ENCODE peak calls at places on chromosomes 11 and 22, in seven cellular contexts. V, M, G, F, P, I and D are unnamed samples.

GRCh38 chr11:41498726-41499125 is 39.3 kb upstream of the LRRC4C start:
- DNase-seq in V (no peak), M (no peak), G (no peak), F (no peak), P (no peak), I (no peak), D (no peak)

GRCh38 chr22:38257170-38257569 is 15.6 kb downstream of the TMEM184B start:
- DNase-seq in V (peak; percentile 75), M (peak; percentile 81), G (no peak), F (no peak), P (no peak), I (no peak), D (no peak)

GRCh38 chr22:44277404-44278135 is 35.2 kb downstream of the SHISAL1 start:
- DNase-seq in V (no peak), M (no peak), G (no peak), F (no peak), P (no peak), I (no peak), D (no peak)

GRCh38 chr11:3840289-3840869 is 380 bp downstream of the RHOG start:
- DNase-seq in V (no peak), M (no peak), G (peak; percentile 63), F (peak; percentile 81), P (no peak), I (peak; percentile 27), D (no peak)

GRCh38 chr11:122242731-122243130 is 126.7 kb upstream of the BLID start:
- DNase-seq in V (no peak), M (no peak), G (no peak), F (no peak), P (no peak), I (no peak), D (no peak)

GRCh38 chr11:92826136-92826535 is 143.3 kb upstream of the MTNR1B start:
- DNase-seq in V (peak; percentile 1), M (peak; percentile 64), G (no peak), F (no peak), P (no peak), I (no peak), D (no peak)

GRCh38 chr11:125146232-125146631 is 18.3 kb upstream of the PKNOX2 start:
- DNase-seq in V (no peak), M (no peak), G (no peak), F (no peak), P (peak; percentile 75), I (no peak), D (no peak)

GRCh38 chr11:17400048-17400775 is 11.8 kb upstream of the KCNJ11 start:
- DNase-seq in V (no peak), M (no peak), G (no peak), F (no peak), P (no peak), I (no peak), D (no peak)

GRCh38 chr22:26669060-26669481 is 11.7 kb downstream of the MIAT start:
- DNase-seq in V (peak; percentile 84), M (peak; percentile 63), G (no peak), F (peak; percentile 79), P (peak; percentile 76), I (no peak), D (peak; percentile 84)

GRCh38 chr11:117519590-117519989 is 191.9 kb downstream of the CEP164 start:
- DNase-seq in V (no peak), M (no peak), G (no peak), F (no peak), P (no peak), I (peak; percentile 79), D (no peak)

GRCh38 chr11:75577198-75577597 is 15.1 kb downstream of the SERPINH1 start:
- DNase-seq in V (peak; percentile 40), M (peak; percentile 38), G (no peak), F (peak; percentile 88), P (peak; percentile 56), I (no peak), D (peak; percentile 65)

GRCh38 chr11:116930177-116930576 is 92.8 kb upstream of the APOA1 start:
- DNase-seq in V (peak; percentile 49), M (peak; percentile 40), G (no peak), F (no peak), P (no peak), I (no peak), D (peak; percentile 33)

GRCh38 chr11:12251651-12252560 is 125.5 kb upstream of the PARVA start:
- DNase-seq in V (no peak), M (no peak), G (no peak), F (no peak), P (no peak), I (no peak), D (no peak)

GRCh38 chr11:2789331-2789730 is 89.5 kb upstream of the KCNQ1OT1 start:
- DNase-seq in V (no peak), M (no peak), G (no peak), F (peak; percentile 42), P (no peak), I (no peak), D (no peak)

GRCh38 chr22:43431821-43432554 is 20.2 kb downstream of the MPPED1 start:
- DNase-seq in V (no peak), M (no peak), G (no peak), F (no peak), P (no peak), I (no peak), D (no peak)

GRCh38 chr11:97140885-97141494 is 751.2 kb downstream of the JRKL start:
- DNase-seq in V (peak; percentile 40), M (no peak), G (peak; percentile 17), F (no peak), P (no peak), I (no peak), D (peak; percentile 58)

GRCh38 chr11:134558916-134559616 is 147.0 kb upstream of the B3GAT1 start:
- DNase-seq in V (no peak), M (no peak), G (no peak), F (peak; percentile 42), P (no peak), I (no peak), D (no peak)

GRCh38 chr22:45686004-45686403 is 14.4 kb downstream of the ATXN10 start:
- DNase-seq in V (peak; percentile 54), M (peak; percentile 78), G (no peak), F (no peak), P (no peak), I (no peak), D (no peak)

GRCh38 chr11:69799097-69799496 is 20.1 kb downstream of the FGF3 start:
- DNase-seq in V (no peak), M (no peak), G (no peak), F (no peak), P (no peak), I (no peak), D (no peak)

GRCh38 chr22:39176673-39177455 is 24.4 kb upstream of the CBX7 start:
- DNase-seq in V (peak; percentile 47), M (no peak), G (no peak), F (no peak), P (peak; percentile 51), I (no peak), D (no peak)

GRCh38 chr11:30326114-30326783 is 3.3 kb downstream of the ARL14EP start:
- DNase-seq in V (peak; percentile 18), M (peak; percentile 66), G (no peak), F (no peak), P (no peak), I (no peak), D (no peak)

DNA sequence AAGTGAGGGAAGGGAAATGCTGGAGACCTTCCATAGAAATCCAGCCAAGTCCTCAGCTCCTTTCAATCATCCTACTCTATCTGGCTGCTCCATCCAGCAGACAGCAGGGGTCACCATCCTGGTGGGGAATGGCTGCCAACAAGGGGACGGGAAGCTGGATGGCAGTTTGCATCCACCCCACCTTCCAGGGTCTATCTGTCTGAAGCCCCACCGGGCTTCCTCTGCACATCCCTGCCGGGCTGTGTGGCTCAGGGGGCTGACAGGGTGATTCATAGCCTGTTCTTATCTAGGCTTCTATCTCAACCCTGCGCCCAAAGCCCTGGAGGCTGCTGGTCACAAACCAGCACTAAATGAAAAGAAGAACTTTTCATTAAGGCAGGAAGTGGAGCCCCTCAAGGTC is 1.1 kb downstream of the SYTL2 start:
- DNase-seq in V (peak; percentile 15), M (no peak), G (no peak), F (peak; percentile 56), P (peak; percentile 53), I (no peak), D (peak; percentile 75)
- H2BK5ac ChIP-seq in V (no peak overlapping the region), M (no peak overlapping the region), G (no peak overlapping the region), F (no peak overlapping the region), P (no peak overlapping the region), I (no peak overlapping the region), D (no peak overlapping the region)

DNA sequence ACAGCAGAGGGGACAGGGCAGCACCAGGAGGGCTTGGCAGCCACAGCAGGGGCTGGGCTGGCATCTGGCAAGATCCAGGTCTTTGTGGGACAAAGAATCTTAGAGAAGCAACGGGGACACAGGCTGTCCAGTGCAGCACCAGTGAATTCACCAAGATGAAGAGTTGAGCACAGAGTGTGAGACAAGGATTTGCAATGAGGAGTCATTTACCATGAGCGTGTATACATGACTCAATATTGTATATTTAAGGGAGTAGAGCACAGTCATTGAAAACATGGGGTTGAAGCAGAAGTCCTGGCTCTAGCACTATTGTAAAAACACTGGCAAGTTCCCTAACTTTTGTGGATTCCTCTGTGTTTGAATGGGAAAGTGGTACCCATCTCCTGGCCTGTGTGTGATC is 3.5 kb downstream of the APOL1 start:
- DNase-seq in V (no peak), M (peak; percentile 55), G (no peak), F (no peak), P (peak; percentile 4), I (no peak), D (no peak)
- H3K18ac ChIP-seq in V (no peak overlapping the region), M (no peak overlapping the region), G (no peak overlapping the region), F (no peak overlapping the region), P (no peak overlapping the region), I (no peak overlapping the region), D (no peak overlapping the region)

GRCh38 chr11:128419012-128419767 is 168.2 kb downstream of the ETS1 start:
- DNase-seq in V (no peak), M (no peak), G (no peak), F (no peak), P (no peak), I (no peak), D (peak; percentile 16)

GRCh38 chr11:128412847-128413791 is 174.2 kb downstream of the ETS1 start:
- DNase-seq in V (no peak), M (peak; percentile 74), G (no peak), F (no peak), P (no peak), I (no peak), D (no peak)

GRCh38 chr11:128416976-128417375 is 170.4 kb downstream of the ETS1 start:
- DNase-seq in V (no peak), M (no peak), G (no peak), F (no peak), P (no peak), I (no peak), D (no peak)

GRCh38 chr11:128417607-128418324 is 169.6 kb downstream of the ETS1 start:
- DNase-seq in V (peak; percentile 89), M (peak; percentile 96), G (no peak), F (no peak), P (no peak), I (no peak), D (no peak)

DNA sequence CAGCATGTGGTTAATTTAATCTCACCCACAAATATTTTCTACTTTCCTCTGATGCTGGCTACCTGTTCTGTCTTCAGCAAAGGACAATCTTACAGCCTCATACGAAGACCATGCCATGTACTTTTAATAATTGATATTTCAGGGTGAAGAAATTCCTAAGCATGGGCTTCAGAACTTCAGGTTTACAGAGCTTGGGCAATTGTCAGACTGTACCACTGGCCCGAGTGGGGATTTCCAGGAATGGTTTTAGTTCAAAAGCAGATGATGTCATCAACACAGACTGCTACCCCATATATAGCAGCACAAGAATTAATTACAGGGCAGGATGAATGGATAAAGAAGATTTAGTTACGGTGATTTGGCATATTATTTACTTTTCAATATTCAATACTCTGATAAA is 171.8 kb downstream of the ETS1 start:
- DNase-seq in V (no peak), M (peak; percentile 84), G (no peak), F (no peak), P (no peak), I (no peak), D (no peak)
- H4K8ac ChIP-seq in V (no peak overlapping the region), M (no peak overlapping the region), G (no peak overlapping the region), F (no peak overlapping the region), P (no peak overlapping the region), I (no peak overlapping the region), D (no peak overlapping the region)

GRCh38 chr11:95268386-95268785 is 37.4 kb upstream of the SESN3 start:
- DNase-seq in V (no peak), M (no peak), G (no peak), F (no peak), P (no peak), I (no peak), D (no peak)
- H2BK5ac ChIP-seq in V (no peak overlapping the region), M (no peak overlapping the region), G (no peak overlapping the region), F (no peak overlapping the region), P (no peak overlapping the region), I (no peak overlapping the region), D (no peak overlapping the region)